ENCODE peak calls at places on chromosomes 3 and 15, in eight cellular contexts. G is progenitor cell of endocrine pancreas, Z is cardiac muscle cell, T is Daoy, L is NCI-H1092 treated with DMSO at 0.1 percent for 48 hours, I is erythroblast, A is HT1080, J is NCI-H510A treated with DMSO at 0.1 percent for 48 hours. C is an unnamed sample.

GRCh38 chr3:15756505-15756904 is 41.3 kb downstream of the ANKRD28 start:
- DNase-seq in G (no peak), Z (no peak), T (no peak), L (no peak), I (no peak), A (no peak), J (no peak), C (no peak)

GRCh38 chr3:38599886-38600285 is 49.6 kb downstream of the SCN5A start:
- DNase-seq in G (no peak), Z (no peak), T (no peak), L (no peak), I (no peak), A (no peak), J (no peak), C (no peak)

GRCh38 chr3:76369170-76369569 is 583.8 kb upstream of the ZNF717 start:
- DNase-seq in G (no peak), Z (no peak), T (no peak), L (no peak), I (no peak), A (peak; percentile 55), J (no peak), C (peak; percentile 5)

GRCh38 chr15:71697999-71698398 is 112.4 kb upstream of the NR2E3 start:
- DNase-seq in G (no peak), Z (no peak), T (no peak), L (no peak), I (no peak), A (no peak), J (no peak), C (no peak)

GRCh38 chr15:82737975-82738374 is 28.3 kb upstream of the AP3B2 start:
- DNase-seq in G (no peak), Z (no peak), T (peak; percentile 23), L (no peak), I (peak; percentile 5), A (peak; percentile 55), J (no peak), C (no peak)

GRCh38 chr3:177195242-177195940 is 1.9 kb downstream of the TBL1XR1 start:
- DNase-seq in G (no peak), Z (peak; percentile 72), T (peak; percentile 48), L (peak; percentile 40), I (peak; percentile 57), A (peak; percentile 41), J (peak; percentile 54), C (no peak)

GRCh38 chr15:74251187-74251811 is 15.2 kb downstream of the CCDC33 start:
- DNase-seq in G (no peak), Z (no peak), T (no peak), L (no peak), I (no peak), A (no peak), J (no peak), C (no peak)

GRCh38 chr15:22954798-22955543 is 25.2 kb downstream of the CYFIP1 start:
- DNase-seq in G (no peak), Z (no peak), T (no peak), L (no peak), I (no peak), A (no peak), J (no peak), C (no peak)

GRCh38 chr3:133840055-133840737 is 34.6 kb downstream of the SRPRB start:
- DNase-seq in G (no peak), Z (no peak), T (no peak), L (no peak), I (no peak), A (no peak), J (no peak), C (no peak)

GRCh38 chr3:31106912-31107311 is 212.5 kb upstream of the GADL1 start:
- DNase-seq in G (no peak), Z (peak; percentile 37), T (no peak), L (no peak), I (no peak), A (no peak), J (no peak), C (no peak)

GRCh38 chr15:36161781-36162212 is 417.6 kb upstream of the CDIN1 start:
- DNase-seq in G (no peak), Z (peak; percentile 85), T (peak; percentile 53), L (no peak), I (no peak), A (no peak), J (no peak), C (no peak)

GRCh38 chr3:66763294-66763693 is 234.8 kb upstream of the KBTBD8 start:
- DNase-seq in G (no peak), Z (peak; percentile 31), T (no peak), L (no peak), I (no peak), A (no peak), J (no peak), C (no peak)

GRCh38 chr3:151327571-151328198 is 1.7 kb downstream of the P2RY13 start:
- DNase-seq in G (no peak), Z (peak; percentile 44), T (no peak), L (no peak), I (peak; percentile 27), A (peak; percentile 59), J (peak; percentile 39), C (no peak)

GRCh38 chr3:14768881-14769280 is 49.9 kb upstream of the FGD5 start:
- DNase-seq in G (no peak), Z (no peak), T (no peak), L (no peak), I (no peak), A (no peak), J (no peak), C (no peak)

GRCh38 chr3:109071349-109072142 is 46.4 kb downstream of the MORC1 start:
- DNase-seq in G (no peak), Z (no peak), T (no peak), L (no peak), I (peak; percentile 60), A (no peak), J (no peak), C (no peak)

GRCh38 chr3:55498520-55498919 is 11.4 kb upstream of the WNT5A start:
- DNase-seq in G (no peak), Z (no peak), T (no peak), L (no peak), I (no peak), A (no peak), J (no peak), C (no peak)

GRCh38 chr3:33885496-33885895 is 87.1 kb downstream of the PDCD6IP start:
- DNase-seq in G (no peak), Z (no peak), T (no peak), L (no peak), I (no peak), A (no peak), J (no peak), C (no peak)

GRCh38 chr3:132606085-132606484 is 9.0 kb downstream of the ACKR4 start:
- DNase-seq in G (no peak), Z (peak; percentile 40), T (no peak), L (no peak), I (no peak), A (no peak), J (no peak), C (no peak)

GRCh38 chr3:61718565-61718964 is 157.2 kb downstream of the PTPRG start:
- DNase-seq in G (no peak), Z (no peak), T (no peak), L (peak; percentile 68), I (no peak), A (no peak), J (no peak), C (no peak)

GRCh38 chr3:160133757-160134156 is 91.5 kb upstream of the C3orf80 start:
- DNase-seq in G (no peak), Z (no peak), T (peak; percentile 58), L (no peak), I (peak; percentile 38), A (peak; percentile 55), J (no peak), C (no peak)

GRCh38 chr3:152539191-152539764 is 270.5 kb downstream of the MBNL1 start:
- DNase-seq in G (no peak), Z (no peak), T (no peak), L (no peak), I (peak; percentile 24), A (peak; percentile 18), J (no peak), C (no peak)

GRCh38 chr15:69808756-69809155 is 289.0 kb downstream of the TLE3 start:
- DNase-seq in G (no peak), Z (peak; percentile 47), T (no peak), L (no peak), I (no peak), A (no peak), J (no peak), C (no peak)

GRCh38 chr15:60002528-60003218 is 1.4 kb upstream of the FOXB1 start:
- DNase-seq in G (no peak), Z (no peak), T (no peak), L (no peak), I (no peak), A (no peak), J (no peak), C (no peak)

GRCh38 chr3:112466041-112466440 is 33.2 kb downstream of the BTLA start:
- DNase-seq in G (no peak), Z (no peak), T (no peak), L (no peak), I (no peak), A (no peak), J (no peak), C (no peak)

C was measured in GDM1.